ENCODE peak calls at places on chromosomes 11 and 22, in ten cellular contexts. One of them, this sample, is unnamed.

GRCh38 chr11:117597083-117597482 is 199.9 kb downstream of the DSCAML1 start:
- DNase-seq in A549: peak; percentile 14
- DNase-seq in activated B cell treated with CpG ODN at 0.5 μM for 24 hours: no peak
- DNase-seq in CD4-positive, alpha-beta T cell: peak; percentile 17
- DNase-seq in PC-9: peak; percentile 20
- DNase-seq in kidney: no peak
- DNase-seq in GM12865: peak; percentile 70
- DNase-seq in mucosa of descending colon: no peak
- DNase-seq in breast epithelium: no peak
- DNase-seq in fibroblast of mammary gland: peak; percentile 38
- DNase-seq in this sample: peak; percentile 74

GRCh38 chr11:134659882-134660281 is 247.8 kb upstream of the B3GAT1 start:
- DNase-seq in GM12865: no peak
- DNase-seq in activated B cell treated with CpG ODN at 0.5 μM for 24 hours: no peak
- DNase-seq in fibroblast of mammary gland: no peak
- DNase-seq in A549: no peak
- DNase-seq in PC-9: no peak
- DNase-seq in breast epithelium: no peak
- DNase-seq in mucosa of descending colon: no peak
- DNase-seq in CD4-positive, alpha-beta T cell: no peak
- DNase-seq in kidney: peak; percentile 10
- DNase-seq in this sample: no peak

GRCh38 chr11:2091112-2091746 is 48.0 kb downstream of the IGF2 start:
- DNase-seq in mucosa of descending colon: no peak
- DNase-seq in PC-9: no peak
- DNase-seq in kidney: no peak
- DNase-seq in activated B cell treated with CpG ODN at 0.5 μM for 24 hours: no peak
- DNase-seq in GM12865: no peak
- DNase-seq in breast epithelium: peak; percentile 3
- DNase-seq in A549: no peak
- DNase-seq in CD4-positive, alpha-beta T cell: no peak
- DNase-seq in fibroblast of mammary gland: no peak
- DNase-seq in this sample: no peak

GRCh38 chr22:42184852-42185251 is 54.2 kb upstream of the CYP2D6 start:
- DNase-seq in PC-9: no peak
- DNase-seq in mucosa of descending colon: no peak
- DNase-seq in fibroblast of mammary gland: no peak
- DNase-seq in CD4-positive, alpha-beta T cell: no peak
- DNase-seq in breast epithelium: no peak
- DNase-seq in GM12865: no peak
- DNase-seq in activated B cell treated with CpG ODN at 0.5 μM for 24 hours: no peak
- DNase-seq in A549: no peak
- DNase-seq in kidney: no peak
- DNase-seq in this sample: no peak

GRCh38 chr11:10211470-10211869 is 82.5 kb downstream of the SBF2 start:
- DNase-seq in GM12865: no peak
- DNase-seq in PC-9: no peak
- DNase-seq in A549: no peak
- DNase-seq in breast epithelium: no peak
- DNase-seq in kidney: no peak
- DNase-seq in mucosa of descending colon: no peak
- DNase-seq in fibroblast of mammary gland: peak; percentile 28
- DNase-seq in activated B cell treated with CpG ODN at 0.5 μM for 24 hours: no peak
- DNase-seq in CD4-positive, alpha-beta T cell: no peak
- DNase-seq in this sample: no peak

GRCh38 chr22:27139935-27140493 is 482.6 kb downstream of the MIAT start:
- DNase-seq in mucosa of descending colon: no peak
- DNase-seq in kidney: no peak
- DNase-seq in activated B cell treated with CpG ODN at 0.5 μM for 24 hours: no peak
- DNase-seq in breast epithelium: no peak
- DNase-seq in GM12865: no peak
- DNase-seq in A549: peak; percentile 45
- DNase-seq in fibroblast of mammary gland: peak; percentile 80
- DNase-seq in PC-9: no peak
- DNase-seq in CD4-positive, alpha-beta T cell: no peak
- DNase-seq in this sample: no peak

GRCh38 chr11:62918531-62918930 is 2.6 kb downstream of the CHRM1 start:
- DNase-seq in GM12865: no peak
- DNase-seq in mucosa of descending colon: no peak
- DNase-seq in kidney: no peak
- DNase-seq in activated B cell treated with CpG ODN at 0.5 μM for 24 hours: no peak
- DNase-seq in CD4-positive, alpha-beta T cell: no peak
- DNase-seq in breast epithelium: no peak
- DNase-seq in A549: no peak
- DNase-seq in PC-9: no peak
- DNase-seq in fibroblast of mammary gland: no peak
- DNase-seq in this sample: no peak

GRCh38 chr11:22192289-22192641 is 620 bp upstream of the ANO5 start:
- DNase-seq in CD4-positive, alpha-beta T cell: no peak
- DNase-seq in GM12865: peak; percentile 1
- DNase-seq in activated B cell treated with CpG ODN at 0.5 μM for 24 hours: no peak
- DNase-seq in fibroblast of mammary gland: no peak
- DNase-seq in PC-9: no peak
- DNase-seq in mucosa of descending colon: peak; percentile 31
- DNase-seq in breast epithelium: no peak
- DNase-seq in kidney: no peak
- DNase-seq in A549: peak; percentile 66
- DNase-seq in this sample: peak; percentile 24

GRCh38 chr11:113372317-113372716 is 15.3 kb upstream of the ANKK1 start:
- DNase-seq in mucosa of descending colon: no peak
- DNase-seq in breast epithelium: no peak
- DNase-seq in A549: no peak
- DNase-seq in PC-9: no peak
- DNase-seq in activated B cell treated with CpG ODN at 0.5 μM for 24 hours: no peak
- DNase-seq in GM12865: no peak
- DNase-seq in fibroblast of mammary gland: no peak
- DNase-seq in CD4-positive, alpha-beta T cell: no peak
- DNase-seq in kidney: no peak
- DNase-seq in this sample: no peak
- TF ChIP-seq CTCF in mucosa of descending colon: no peak
- TF ChIP-seq CTCF in breast epithelium: no peak
- TF ChIP-seq CTCF in A549: no peak
- TF ChIP-seq CTCF in PC-9: no peak
- TF ChIP-seq CTCF in activated B cell treated with CpG ODN at 0.5 μM for 24 hours: no peak
- TF ChIP-seq CTCF in GM12865: no peak
- TF ChIP-seq CTCF in fibroblast of mammary gland: peak; percentile 7
- TF ChIP-seq CTCF in CD4-positive, alpha-beta T cell: no peak
- TF ChIP-seq CTCF in kidney: no peak
- TF ChIP-seq CTCF in this sample: peak; percentile 17

GRCh38 chr22:45552580-45553332 is 50.1 kb downstream of the FBLN1 start:
- DNase-seq in GM12865: no peak
- DNase-seq in activated B cell treated with CpG ODN at 0.5 μM for 24 hours: no peak
- DNase-seq in breast epithelium: no peak
- DNase-seq in kidney: peak; percentile 94
- DNase-seq in A549: no peak
- DNase-seq in fibroblast of mammary gland: peak; percentile 97
- DNase-seq in mucosa of descending colon: peak; percentile 80
- DNase-seq in PC-9: no peak
- DNase-seq in CD4-positive, alpha-beta T cell: no peak
- DNase-seq in this sample: peak; percentile 17
- TF ChIP-seq CTCF in GM12865: no peak
- TF ChIP-seq CTCF in activated B cell treated with CpG ODN at 0.5 μM for 24 hours: no peak
- TF ChIP-seq CTCF in breast epithelium: no peak
- TF ChIP-seq CTCF in kidney: no peak
- TF ChIP-seq CTCF in A549: no peak
- TF ChIP-seq CTCF in fibroblast of mammary gland: peak; percentile 42
- TF ChIP-seq CTCF in mucosa of descending colon: no peak
- TF ChIP-seq CTCF in PC-9: no peak
- TF ChIP-seq CTCF in CD4-positive, alpha-beta T cell: no peak
- TF ChIP-seq CTCF in this sample: no peak

GRCh38 chr22:48944756-48945620 is 882.7 kb downstream of the BRD1 start:
- DNase-seq in CD4-positive, alpha-beta T cell: no peak
- DNase-seq in PC-9: no peak
- DNase-seq in breast epithelium: peak; percentile 33
- DNase-seq in mucosa of descending colon: no peak
- DNase-seq in fibroblast of mammary gland: no peak
- DNase-seq in GM12865: no peak
- DNase-seq in activated B cell treated with CpG ODN at 0.5 μM for 24 hours: no peak
- DNase-seq in kidney: no peak
- DNase-seq in A549: no peak
- DNase-seq in this sample: no peak

GRCh38 chr22:48941903-48942625 is 885.6 kb downstream of the BRD1 start:
- DNase-seq in kidney: no peak
- DNase-seq in GM12865: no peak
- DNase-seq in mucosa of descending colon: no peak
- DNase-seq in PC-9: no peak
- DNase-seq in breast epithelium: peak; percentile 10
- DNase-seq in CD4-positive, alpha-beta T cell: no peak
- DNase-seq in A549: no peak
- DNase-seq in fibroblast of mammary gland: no peak
- DNase-seq in activated B cell treated with CpG ODN at 0.5 μM for 24 hours: no peak
- DNase-seq in this sample: no peak

GRCh38 chr22:48942698-48943566 is 884.7 kb downstream of the BRD1 start:
- DNase-seq in breast epithelium: peak; percentile 38
- DNase-seq in GM12865: no peak
- DNase-seq in A549: no peak
- DNase-seq in CD4-positive, alpha-beta T cell: no peak
- DNase-seq in kidney: no peak
- DNase-seq in PC-9: no peak
- DNase-seq in activated B cell treated with CpG ODN at 0.5 μM for 24 hours: no peak
- DNase-seq in mucosa of descending colon: no peak
- DNase-seq in fibroblast of mammary gland: no peak
- DNase-seq in this sample: no peak

GRCh38 chr22:48944433-48944755 is 883.3 kb downstream of the BRD1 start:
- DNase-seq in A549: no peak
- DNase-seq in breast epithelium: no peak
- DNase-seq in CD4-positive, alpha-beta T cell: no peak
- DNase-seq in mucosa of descending colon: no peak
- DNase-seq in GM12865: no peak
- DNase-seq in fibroblast of mammary gland: no peak
- DNase-seq in PC-9: no peak
- DNase-seq in activated B cell treated with CpG ODN at 0.5 μM for 24 hours: no peak
- DNase-seq in kidney: no peak
- DNase-seq in this sample: no peak

GRCh38 chr22:48943567-48944432 is 883.9 kb downstream of the BRD1 start:
- DNase-seq in PC-9: peak; percentile 11
- DNase-seq in breast epithelium: peak; percentile 37
- DNase-seq in mucosa of descending colon: no peak
- DNase-seq in A549: peak; percentile 25
- DNase-seq in CD4-positive, alpha-beta T cell: no peak
- DNase-seq in kidney: no peak
- DNase-seq in activated B cell treated with CpG ODN at 0.5 μM for 24 hours: no peak
- DNase-seq in GM12865: no peak
- DNase-seq in fibroblast of mammary gland: no peak
- DNase-seq in this sample: peak; percentile 76
- TF ChIP-seq CTCF in PC-9: peak; percentile 75
- TF ChIP-seq CTCF in breast epithelium: no peak
- TF ChIP-seq CTCF in mucosa of descending colon: no peak
- TF ChIP-seq CTCF in A549: peak; percentile 34
- TF ChIP-seq CTCF in CD4-positive, alpha-beta T cell: no peak
- TF ChIP-seq CTCF in kidney: peak; percentile 12
- TF ChIP-seq CTCF in activated B cell treated with CpG ODN at 0.5 μM for 24 hours: no peak
- TF ChIP-seq CTCF in GM12865: no peak
- TF ChIP-seq CTCF in fibroblast of mammary gland: no peak
- TF ChIP-seq CTCF in this sample: peak; percentile 67

DNA sequence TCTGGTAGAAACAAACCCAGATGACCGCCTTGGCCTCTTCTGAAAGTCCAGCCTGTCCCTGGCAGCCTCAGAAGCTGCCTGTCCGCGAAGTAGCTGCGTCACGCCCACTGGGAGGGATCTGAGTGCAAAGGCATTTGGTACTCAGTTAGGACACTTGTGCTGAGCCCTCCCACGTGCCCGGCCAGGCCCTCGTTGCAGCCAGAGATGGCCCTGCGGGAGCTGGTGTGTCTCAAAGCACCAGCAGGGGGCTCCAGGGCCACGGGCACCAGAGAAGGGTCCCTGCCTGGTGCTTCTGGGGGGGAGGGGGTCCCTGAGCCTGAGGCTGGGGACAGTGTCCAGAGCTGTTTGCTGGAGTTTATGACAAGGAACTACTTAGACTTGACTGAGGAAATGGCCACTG is 5.8 kb downstream of the SELENOO start:
- DNase-seq in activated B cell treated with CpG ODN at 0.5 μM for 24 hours: no peak
- DNase-seq in fibroblast of mammary gland: peak; percentile 76
- DNase-seq in A549: no peak
- DNase-seq in CD4-positive, alpha-beta T cell: no peak
- DNase-seq in mucosa of descending colon: peak; percentile 62
- DNase-seq in kidney: peak; percentile 82
- DNase-seq in GM12865: peak; percentile 24
- DNase-seq in PC-9: no peak
- DNase-seq in breast epithelium: no peak
- DNase-seq in this sample: peak; percentile 59
- TF ChIP-seq CTCF in activated B cell treated with CpG ODN at 0.5 μM for 24 hours: no peak
- TF ChIP-seq CTCF in fibroblast of mammary gland: peak; percentile 47
- TF ChIP-seq CTCF in A549: peak; percentile 10
- TF ChIP-seq CTCF in CD4-positive, alpha-beta T cell: peak; percentile 28
- TF ChIP-seq CTCF in mucosa of descending colon: no peak
- TF ChIP-seq CTCF in kidney: peak; percentile 7
- TF ChIP-seq CTCF in GM12865: peak; percentile 35
- TF ChIP-seq CTCF in PC-9: peak; percentile 67
- TF ChIP-seq CTCF in breast epithelium: no peak
- TF ChIP-seq CTCF in this sample: peak; percentile 66